ENCODE peak calls at places on chromosomes 2 and 18, in four cellular contexts. One of them, this sample, is unnamed.

GRCh38 chr2:215461836-215462532 is 26.1 kb upstream of the FN1 start:
- DNase-seq in kidney glomerular epithelial cell: peak; percentile 85
- DNase-seq in NCI-H1092: no peak
- DNase-seq in AML-193: no peak
- DNase-seq in this sample: no peak

GRCh38 chr2:167293172-167293781 is 405.0 kb downstream of the XIRP2 start:
- DNase-seq in AML-193: no peak
- DNase-seq in NCI-H1092: no peak
- DNase-seq in kidney glomerular epithelial cell: no peak
- DNase-seq in this sample: peak; percentile 25

GRCh38 chr2:60837123-60837522 is 44.3 kb upstream of the REL start:
- DNase-seq in AML-193: peak; percentile 2
- DNase-seq in kidney glomerular epithelial cell: no peak
- DNase-seq in NCI-H1092: no peak
- DNase-seq in this sample: no peak

GRCh38 chr2:46835520-46835919 is 80.1 kb downstream of the MCFD2 start:
- DNase-seq in NCI-H1092: no peak
- DNase-seq in kidney glomerular epithelial cell: no peak
- DNase-seq in AML-193: no peak
- DNase-seq in this sample: no peak

GRCh38 chr18:11995445-11996189 is 14.3 kb downstream of the IMPA2 start:
- DNase-seq in NCI-H1092: peak; percentile 7
- DNase-seq in kidney glomerular epithelial cell: peak; percentile 38
- DNase-seq in AML-193: peak; percentile 79
- DNase-seq in this sample: no peak

GRCh38 chr2:179558010-179558911 is 293.6 kb upstream of the SESTD1 start:
- DNase-seq in AML-193: no peak
- DNase-seq in NCI-H1092: peak; percentile 35
- DNase-seq in kidney glomerular epithelial cell: peak; percentile 30
- DNase-seq in this sample: no peak

GRCh38 chr2:165067958-165068612 is 112.8 kb upstream of the SLC38A11 start:
- DNase-seq in AML-193: no peak
- DNase-seq in kidney glomerular epithelial cell: peak; percentile 41
- DNase-seq in NCI-H1092: peak; percentile 88
- DNase-seq in this sample: peak; percentile 85

GRCh38 chr2:69538872-69539548 is 101.8 kb upstream of the NFU1 start:
- DNase-seq in kidney glomerular epithelial cell: no peak
- DNase-seq in AML-193: no peak
- DNase-seq in NCI-H1092: no peak
- DNase-seq in this sample: no peak

GRCh38 chr2:227411320-227411989 is 23.7 kb upstream of the SCYGR1 start:
- DNase-seq in kidney glomerular epithelial cell: peak; percentile 20
- DNase-seq in NCI-H1092: no peak
- DNase-seq in AML-193: no peak
- DNase-seq in this sample: no peak

GRCh38 chr2:135299656-135300244 is 231.3 kb downstream of the ZRANB3 start:
- DNase-seq in kidney glomerular epithelial cell: no peak
- DNase-seq in AML-193: peak; percentile 44
- DNase-seq in NCI-H1092: no peak
- DNase-seq in this sample: no peak